ENCODE peak calls at places on chromosomes 12 and 14, in five cellular contexts. One of them, this sample, is unnamed.

GRCh38 chr12:44476683-44477082 is 399.4 kb downstream of the NELL2 start:
- DNase-seq in heart left ventricle: no peak
- DNase-seq in breast epithelium: no peak
- DNase-seq in adrenal gland: no peak
- DNase-seq in NB4: no peak
- DNase-seq in this sample: no peak

GRCh38 chr14:36020120-36021029 is 156.1 kb downstream of the PTCSC3 start:
- DNase-seq in breast epithelium: no peak
- DNase-seq in adrenal gland: no peak
- DNase-seq in NB4: no peak
- DNase-seq in heart left ventricle: no peak
- DNase-seq in this sample: no peak

GRCh38 chr14:20512139-20512905 is 7.0 kb downstream of the RNASE10 start:
- DNase-seq in heart left ventricle: no peak
- DNase-seq in adrenal gland: no peak
- DNase-seq in NB4: no peak
- DNase-seq in breast epithelium: no peak
- DNase-seq in this sample: no peak

GRCh38 chr14:91897121-91897701 is 29.9 kb upstream of the TC2N start:
- DNase-seq in breast epithelium: peak
- DNase-seq in adrenal gland: peak
- DNase-seq in NB4: no peak
- DNase-seq in heart left ventricle: no peak
- DNase-seq in this sample: no peak

GRCh38 chr12:99390707-99391106 is 256.8 kb upstream of the GARIN6 start:
- DNase-seq in NB4: peak
- DNase-seq in adrenal gland: no peak
- DNase-seq in heart left ventricle: no peak
- DNase-seq in breast epithelium: no peak
- DNase-seq in this sample: peak

GRCh38 chr12:131103614-131104463 is 150.1 kb downstream of the ADGRD1 start:
- DNase-seq in breast epithelium: no peak
- DNase-seq in NB4: no peak
- DNase-seq in adrenal gland: peak
- DNase-seq in heart left ventricle: peak
- DNase-seq in this sample: no peak

GRCh38 chr12:33710548-33710947 is 270.9 kb upstream of the SYT10 start:
- DNase-seq in NB4: no peak
- DNase-seq in heart left ventricle: no peak
- DNase-seq in adrenal gland: no peak
- DNase-seq in breast epithelium: no peak
- DNase-seq in this sample: no peak

GRCh38 chr14:51203881-51204280 is 36.2 kb upstream of the TMX1 start:
- DNase-seq in breast epithelium: no peak
- DNase-seq in NB4: peak
- DNase-seq in adrenal gland: no peak
- DNase-seq in heart left ventricle: no peak
- DNase-seq in this sample: no peak

GRCh38 chr14:41167040-41167439 is 439.6 kb upstream of the LRFN5 start:
- DNase-seq in heart left ventricle: no peak
- DNase-seq in NB4: no peak
- DNase-seq in breast epithelium: no peak
- DNase-seq in adrenal gland: no peak
- DNase-seq in this sample: no peak

GRCh38 chr12:79058342-79058741 is 193.8 kb downstream of the SYT1 start:
- DNase-seq in breast epithelium: no peak
- DNase-seq in heart left ventricle: no peak
- DNase-seq in NB4: peak
- DNase-seq in adrenal gland: no peak
- DNase-seq in this sample: no peak

GRCh38 chr12:92059976-92060375 is 85.7 kb downstream of the BTG1 start:
- DNase-seq in heart left ventricle: no peak
- DNase-seq in adrenal gland: no peak
- DNase-seq in breast epithelium: no peak
- DNase-seq in NB4: peak
- DNase-seq in this sample: no peak

GRCh38 chr12:87270894-87271293 is 758.3 kb downstream of the C12orf50 start:
- DNase-seq in adrenal gland: no peak
- DNase-seq in breast epithelium: no peak
- DNase-seq in NB4: no peak
- DNase-seq in heart left ventricle: no peak
- DNase-seq in this sample: no peak

GRCh38 chr12:84862190-84862589 is 50.4 kb downstream of the SLC6A15 start:
- DNase-seq in adrenal gland: no peak
- DNase-seq in heart left ventricle: no peak
- DNase-seq in NB4: no peak
- DNase-seq in breast epithelium: no peak
- DNase-seq in this sample: no peak

GRCh38 chr12:70664463-70664862 is 27.2 kb upstream of the PTPRB start:
- DNase-seq in NB4: no peak
- DNase-seq in breast epithelium: no peak
- DNase-seq in adrenal gland: no peak
- DNase-seq in heart left ventricle: no peak
- DNase-seq in this sample: peak

GRCh38 chr12:12716151-12716844 is 870 bp upstream of the CDKN1B start:
- DNase-seq in adrenal gland: no peak
- DNase-seq in breast epithelium: no peak
- DNase-seq in heart left ventricle: no peak
- DNase-seq in NB4: no peak
- DNase-seq in this sample: no peak

GRCh38 chr12:131894981-131895639 is 688 bp downstream of the ULK1 start:
- DNase-seq in breast epithelium: no peak
- DNase-seq in adrenal gland: no peak
- DNase-seq in NB4: peak
- DNase-seq in heart left ventricle: no peak
- DNase-seq in this sample: peak

GRCh38 chr14:36510078-36510799 is 9.8 kb downstream of the NKX2-1 start:
- DNase-seq in breast epithelium: no peak
- DNase-seq in heart left ventricle: no peak
- DNase-seq in adrenal gland: no peak
- DNase-seq in NB4: no peak
- DNase-seq in this sample: no peak

GRCh38 chr14:72611506-72611905 is 282.4 kb downstream of the DPF3 start:
- DNase-seq in breast epithelium: no peak
- DNase-seq in NB4: no peak
- DNase-seq in heart left ventricle: no peak
- DNase-seq in adrenal gland: no peak
- DNase-seq in this sample: no peak

DNA sequence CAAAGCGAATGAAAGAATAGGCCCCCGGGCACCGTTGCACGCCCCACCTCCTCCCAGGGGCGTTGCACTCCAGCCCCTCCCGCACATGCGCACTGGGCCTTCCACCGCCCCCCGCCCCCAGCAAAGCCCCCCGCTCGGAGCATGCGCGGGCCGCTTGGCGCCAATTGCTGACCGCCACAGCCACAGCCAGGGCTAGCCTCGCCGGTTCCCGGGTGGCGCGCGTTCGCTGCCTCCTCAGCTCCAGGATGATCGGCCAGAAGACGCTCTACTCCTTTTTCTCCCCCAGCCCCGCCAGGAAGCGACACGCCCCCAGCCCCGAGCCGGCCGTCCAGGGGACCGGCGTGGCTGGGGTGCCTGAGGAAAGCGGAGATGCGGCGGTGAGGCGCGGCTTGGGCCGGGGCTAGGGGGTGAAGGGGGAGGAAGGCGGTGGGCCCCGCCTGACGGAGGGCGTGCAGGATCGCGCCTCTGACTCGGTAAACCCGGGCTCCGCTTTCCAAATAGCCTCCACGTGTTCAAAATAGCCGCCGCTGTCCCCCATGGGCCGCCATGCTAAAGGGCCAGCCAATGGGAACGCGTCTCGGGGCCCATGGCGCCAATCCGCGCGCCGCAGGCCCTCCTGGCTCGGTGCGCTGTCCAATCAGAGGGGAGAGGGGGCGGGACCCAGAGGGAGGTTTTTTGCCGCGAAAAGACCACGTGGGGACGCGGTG is at the start of gene UNG:
- DNase-seq in NB4: peak
- DNase-seq in heart left ventricle: peak
- DNase-seq in breast epithelium: peak
- DNase-seq in adrenal gland: peak
- DNase-seq in this sample: peak
- TF ChIP-seq POLR2A in NB4: peak
- TF ChIP-seq POLR2A in heart left ventricle: no peak
- TF ChIP-seq POLR2A in breast epithelium: no peak
- TF ChIP-seq POLR2A in adrenal gland: no peak
- TF ChIP-seq POLR2A in this sample: no peak

DNA sequence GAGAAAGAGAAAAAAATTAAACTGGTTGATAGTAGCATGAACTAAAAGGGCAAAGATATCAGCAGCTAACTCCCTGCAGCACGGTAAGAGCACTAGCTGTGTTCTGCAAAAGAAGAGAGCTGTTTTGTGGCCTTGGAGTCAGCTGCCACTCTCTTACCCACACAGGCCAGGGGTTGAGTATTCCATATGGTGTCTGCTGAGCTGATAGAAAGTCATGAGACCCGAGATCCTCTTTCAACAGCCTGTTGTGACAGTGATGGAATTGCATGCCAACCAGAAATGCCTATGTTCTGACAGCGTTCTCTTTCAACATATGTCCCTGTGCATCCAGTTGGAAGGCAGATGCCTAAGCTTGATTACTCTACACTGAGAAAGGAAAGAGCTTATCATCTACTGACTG is 39.9 kb downstream of the TMTC1 start:
- DNase-seq in heart left ventricle: no peak
- DNase-seq in NB4: no peak
- DNase-seq in adrenal gland: no peak
- DNase-seq in breast epithelium: no peak
- DNase-seq in this sample: no peak
- TF ChIP-seq POLR2A in heart left ventricle: no peak
- TF ChIP-seq POLR2A in NB4: no peak
- TF ChIP-seq POLR2A in adrenal gland: no peak
- TF ChIP-seq POLR2A in breast epithelium: no peak
- TF ChIP-seq POLR2A in this sample: no peak

DNA sequence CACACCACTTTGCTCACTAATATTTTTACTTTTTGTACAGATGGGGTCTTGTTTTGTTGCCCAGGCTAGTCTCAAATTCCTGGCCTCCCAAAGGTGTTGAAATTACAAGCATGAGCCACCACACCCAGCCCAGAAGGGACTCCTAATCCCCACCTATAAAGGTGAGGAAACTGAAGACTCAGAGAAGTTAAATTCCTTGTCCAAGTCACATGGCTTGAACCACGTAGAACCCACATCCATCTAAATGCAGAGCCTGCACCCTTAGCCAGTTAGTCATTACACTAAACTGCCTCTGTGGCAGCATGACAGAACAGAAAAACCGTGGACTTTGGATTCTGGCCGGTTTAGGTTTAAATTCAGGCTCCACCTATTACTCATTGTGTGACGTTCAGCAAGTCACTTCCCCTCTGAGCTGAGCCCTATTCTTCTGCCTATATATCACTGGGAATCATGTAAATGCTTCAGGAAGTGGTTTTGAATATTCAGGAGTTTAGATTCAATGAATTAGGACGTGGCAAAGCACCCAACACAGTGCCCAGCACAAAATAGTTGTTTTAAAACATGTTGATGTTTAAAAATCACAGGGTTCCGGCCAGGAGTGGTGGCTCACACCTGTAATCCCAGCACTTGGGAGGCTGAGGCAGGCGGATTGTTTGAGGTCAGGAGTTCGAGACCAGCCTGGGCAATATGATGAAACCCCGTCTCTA is 3.0 kb upstream of the CORO1C start:
- DNase-seq in NB4: peak
- DNase-seq in breast epithelium: no peak
- DNase-seq in heart left ventricle: no peak
- DNase-seq in adrenal gland: no peak
- DNase-seq in this sample: peak
- TF ChIP-seq POLR2A in NB4: no peak
- TF ChIP-seq POLR2A in breast epithelium: no peak
- TF ChIP-seq POLR2A in heart left ventricle: no peak
- TF ChIP-seq POLR2A in adrenal gland: no peak
- TF ChIP-seq POLR2A in this sample: no peak

DNA sequence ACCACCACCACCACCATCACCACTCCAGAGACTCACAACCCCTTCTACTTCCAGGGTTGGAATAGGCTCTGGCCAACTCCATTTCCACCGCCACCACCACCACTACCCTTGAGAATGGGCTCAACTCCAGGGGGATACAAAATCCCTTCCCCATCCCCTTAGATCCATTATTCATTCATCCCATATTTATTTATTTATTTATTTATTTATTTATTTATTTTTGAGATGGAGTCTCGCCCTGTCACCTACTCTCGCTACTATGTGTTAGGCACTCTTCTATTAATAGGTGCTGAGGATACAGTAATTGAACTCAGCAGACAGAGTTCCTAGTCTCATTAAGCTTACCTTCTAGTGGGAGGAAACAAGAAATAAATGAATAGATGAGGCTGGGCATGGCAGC is 4.8 kb upstream of the ADCY6 start:
- DNase-seq in breast epithelium: no peak
- DNase-seq in heart left ventricle: no peak
- DNase-seq in adrenal gland: no peak
- DNase-seq in NB4: no peak
- DNase-seq in this sample: no peak
- TF ChIP-seq POLR2A in breast epithelium: no peak
- TF ChIP-seq POLR2A in heart left ventricle: no peak
- TF ChIP-seq POLR2A in adrenal gland: no peak
- TF ChIP-seq POLR2A in NB4: no peak
- TF ChIP-seq POLR2A in this sample: no peak

GRCh38 chr12:116456307-116456641 is 102.9 kb upstream of the MAP1LC3B2 start:
- DNase-seq in heart left ventricle: no peak
- DNase-seq in adrenal gland: no peak
- DNase-seq in breast epithelium: no peak
- DNase-seq in NB4: no peak
- DNase-seq in this sample: no peak

GRCh38 chr12:116456683-116457082 is 102.5 kb upstream of the MAP1LC3B2 start:
- DNase-seq in breast epithelium: no peak
- DNase-seq in heart left ventricle: no peak
- DNase-seq in adrenal gland: no peak
- DNase-seq in NB4: no peak
- DNase-seq in this sample: no peak

GRCh38 chr12:116454076-116454475 is 105.1 kb upstream of the MAP1LC3B2 start:
- DNase-seq in breast epithelium: no peak
- DNase-seq in NB4: no peak
- DNase-seq in heart left ventricle: no peak
- DNase-seq in adrenal gland: no peak
- DNase-seq in this sample: no peak

GRCh38 chr12:116454950-116455447 is 104.2 kb upstream of the MAP1LC3B2 start:
- DNase-seq in NB4: no peak
- DNase-seq in breast epithelium: no peak
- DNase-seq in heart left ventricle: no peak
- DNase-seq in adrenal gland: no peak
- DNase-seq in this sample: peak

GRCh38 chr12:116455540-116456306 is 103.5 kb upstream of the MAP1LC3B2 start:
- DNase-seq in heart left ventricle: peak
- DNase-seq in breast epithelium: peak
- DNase-seq in adrenal gland: peak
- DNase-seq in NB4: peak
- DNase-seq in this sample: peak
- TF ChIP-seq POLR2A in heart left ventricle: no peak
- TF ChIP-seq POLR2A in breast epithelium: no peak
- TF ChIP-seq POLR2A in adrenal gland: no peak
- TF ChIP-seq POLR2A in NB4: no peak
- TF ChIP-seq POLR2A in this sample: no peak

This sample was measured in H54.